ENCODE peak calls at places on chromosomes 3 and 15, in seven cellular contexts. U is naive thymus-derived CD4-positive, alpha-beta T cell; I is effector memory CD4-positive, alpha-beta T cell; F is lower lobe of right lung; Z is PC-3; V is ovary; B is A549. P is an unnamed sample.

GRCh38 chr3:197558000-197558399 is 2.2 kb upstream of the BDH1 start:
- DNase-seq in B (no peak), V (no peak), I (no peak), F (no peak), Z (no peak), U (no peak), P (no peak)

GRCh38 chr3:105327662-105328337 is 38.9 kb upstream of the ALCAM start:
- DNase-seq in F (no peak), I (no peak), U (no peak), B (no peak), Z (peak), V (no peak), P (no peak)

GRCh38 chr3:138348107-138348949 is at the start of gene MRAS:
- DNase-seq in Z (peak), I (no peak), F (peak), U (peak), V (peak), B (peak), P (peak)

GRCh38 chr3:8506611-8507061 is 5.0 kb downstream of the LMCD1 start:
- DNase-seq in F (no peak), I (no peak), B (no peak), U (no peak), Z (peak), V (no peak), P (peak)

GRCh38 chr3:136151219-136151618 is 44.9 kb downstream of the MSL2 start:
- DNase-seq in I (no peak), Z (no peak), F (no peak), V (no peak), B (no peak), U (no peak), P (no peak)

GRCh38 chr3:12421132-12421531 is 63.1 kb upstream of the TSEN2 start:
- DNase-seq in B (no peak), Z (no peak), U (no peak), V (no peak), F (no peak), I (no peak), P (no peak)

GRCh38 chr15:73991260-73991659 is 835 bp downstream of the STOML1 start:
- DNase-seq in Z (no peak), I (no peak), B (no peak), F (peak), U (no peak), V (peak), P (no peak)

GRCh38 chr3:124374583-124374982 is 355.7 kb upstream of the UMPS start:
- DNase-seq in F (no peak), Z (no peak), V (no peak), I (no peak), B (no peak), U (no peak), P (no peak)

GRCh38 chr3:25284249-25284648 is 143.8 kb upstream of the RARB start:
- DNase-seq in V (no peak), F (no peak), U (no peak), B (no peak), Z (peak), I (no peak), P (no peak)

GRCh38 chr3:125300416-125300815 is 74.7 kb downstream of the ZNF148 start:
- DNase-seq in F (no peak), V (no peak), B (no peak), I (no peak), U (no peak), Z (peak), P (no peak)

GRCh38 chr3:156793851-156794250 is 32.3 kb upstream of the LEKR1 start:
- DNase-seq in Z (no peak), V (no peak), F (no peak), U (no peak), I (no peak), B (no peak), P (no peak)

GRCh38 chr3:43581343-43581742 is 40.5 kb downstream of the ANO10 start:
- DNase-seq in U (no peak), I (no peak), Z (peak), V (no peak), B (no peak), F (no peak), P (no peak)

GRCh38 chr3:36501568-36502075 is 121.3 kb downstream of the STAC start:
- DNase-seq in Z (no peak), U (no peak), F (no peak), V (no peak), B (no peak), I (no peak), P (no peak)

GRCh38 chr3:40044487-40044886 is 235.1 kb downstream of the MYRIP start:
- DNase-seq in F (no peak), U (no peak), Z (no peak), V (no peak), B (no peak), I (no peak), P (no peak)

GRCh38 chr15:63133786-63134185 is 12.1 kb downstream of the LACTB start:
- DNase-seq in F (no peak), B (no peak), Z (peak), V (no peak), I (no peak), U (no peak), P (no peak)

GRCh38 chr3:35335703-35336102 is 303.6 kb upstream of the ARPP21 start:
- DNase-seq in B (no peak), U (no peak), I (no peak), F (no peak), V (no peak), Z (no peak), P (no peak)

GRCh38 chr3:67654832-67655152 is 380 bp upstream of the SUCLG2 start:
- DNase-seq in U (no peak), B (no peak), V (no peak), Z (peak), I (peak), F (no peak), P (no peak)

GRCh38 chr3:78728406-78729145 is 1039.2 kb downstream of the ROBO1 start:
- DNase-seq in I (no peak), Z (no peak), F (peak), V (peak), B (peak), U (no peak), P (peak)

GRCh38 chr15:38622317-38622716 is 57.7 kb upstream of the RASGRP1 start:
- DNase-seq in I (no peak), V (no peak), Z (no peak), U (no peak), F (no peak), B (no peak), P (no peak)

GRCh38 chr3:6394944-6395343 is 466.0 kb upstream of the GRM7 start:
- DNase-seq in I (no peak), V (no peak), Z (no peak), U (no peak), F (no peak), B (no peak), P (no peak)

GRCh38 chr3:147431746-147432145 is 22.6 kb downstream of the ZIC1 start:
- DNase-seq in I (no peak), Z (no peak), F (no peak), V (no peak), U (no peak), B (no peak), P (no peak)

GRCh38 chr3:143024351-143024960 is 23.1 kb downstream of the U2SURP start:
- DNase-seq in U (no peak), B (no peak), F (no peak), Z (no peak), V (no peak), I (no peak), P (no peak)

GRCh38 chr15:65213241-65213640 is 2.0 kb upstream of the CILP start:
- DNase-seq in F (no peak), V (no peak), U (no peak), Z (no peak), B (no peak), I (no peak), P (no peak)

GRCh38 chr3:62601238-62601856 is 228.0 kb upstream of the FEZF2 start:
- DNase-seq in F (no peak), Z (peak), U (no peak), B (no peak), V (no peak), I (no peak), P (peak)

GRCh38 chr15:40388941-40389823 is 6.7 kb downstream of the KNSTRN start:
- DNase-seq in U (no peak), I (no peak), B (no peak), Z (no peak), F (peak), V (no peak), P (peak)

GRCh38 chr15:80444680-80445251 is 40.6 kb downstream of the ARNT2 start:
- DNase-seq in B (no peak), I (no peak), Z (no peak), U (no peak), V (no peak), F (no peak), P (no peak)

GRCh38 chr3:106844638-106845037 is 532.6 kb upstream of the CCDC54 start:
- DNase-seq in V (no peak), U (no peak), B (no peak), F (no peak), I (no peak), Z (no peak), P (no peak)

GRCh38 chr3:42662813-42663535 is 9.5 kb downstream of the ZBTB47 start:
- DNase-seq in F (no peak), I (no peak), V (no peak), B (no peak), U (no peak), Z (no peak), P (no peak)

GRCh38 chr3:114389156-114389555 is 95.3 kb downstream of the TIGIT start:
- DNase-seq in V (no peak), I (no peak), B (no peak), F (no peak), U (no peak), Z (no peak), P (no peak)

GRCh38 chr3:15512173-15512572 is 9.3 kb downstream of the COLQ start:
- DNase-seq in U (no peak), F (peak), V (peak), B (no peak), I (no peak), Z (no peak), P (peak)

GRCh38 chr15:80760971-80761370 is 18.2 kb upstream of the CEMIP start:
- DNase-seq in V (no peak), I (no peak), B (no peak), F (no peak), U (no peak), Z (no peak), P (no peak)

GRCh38 chr3:132006605-132007204 is 28.1 kb downstream of the CPNE4 start:
- DNase-seq in Z (peak), U (no peak), V (no peak), F (peak), B (peak), I (no peak), P (peak)

GRCh38 chr3:155497930-155498647 is 204.6 kb upstream of the STRIT1 start:
- DNase-seq in V (no peak), U (no peak), B (peak), F (no peak), I (no peak), Z (peak), P (peak)

DNA sequence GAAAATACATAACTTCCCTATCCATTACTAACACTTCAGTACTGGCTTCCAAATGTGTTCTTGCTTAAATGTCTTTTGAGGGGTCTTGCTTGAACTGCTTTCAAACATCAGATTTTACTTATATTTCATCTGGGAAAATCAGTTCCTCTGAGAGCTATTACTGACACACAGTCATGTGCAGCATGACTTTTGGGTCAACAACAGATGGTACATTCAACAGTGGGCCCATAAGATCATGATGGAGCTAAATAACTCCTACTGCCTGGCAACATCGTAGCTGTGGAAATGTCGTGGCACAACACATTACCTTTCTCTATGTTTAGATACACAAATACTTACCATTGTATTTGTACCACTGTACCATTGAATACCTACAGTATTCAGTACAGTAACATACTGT is 43.8 kb downstream of the WWTR1 start:
- DNase-seq in Z (no peak), F (no peak), U (no peak), B (no peak), V (no peak), I (no peak), P (no peak)
- H3K4me3 ChIP-seq in Z (no peak), F (no peak), U (no peak), B (no peak), V (no peak), I (no peak), P (no peak)

GRCh38 chr3:141384575-141384974 is 16.3 kb downstream of the ZBTB38 start:
- DNase-seq in V (no peak), I (no peak), Z (no peak), U (no peak), B (no peak), F (no peak), P (no peak)

GRCh38 chr3:141386080-141386594 is 17.8 kb downstream of the ZBTB38 start:
- DNase-seq in U (no peak), F (no peak), Z (no peak), V (no peak), I (no peak), B (no peak), P (no peak)

GRCh38 chr3:141385386-141386079 is 17.2 kb downstream of the ZBTB38 start:
- DNase-seq in U (no peak), I (no peak), F (no peak), V (no peak), Z (no peak), B (no peak), P (no peak)

GRCh38 chr3:141387446-141388030 is 19.2 kb downstream of the ZBTB38 start:
- DNase-seq in B (no peak), V (no peak), U (no peak), F (no peak), I (no peak), Z (no peak), P (no peak)

DNA sequence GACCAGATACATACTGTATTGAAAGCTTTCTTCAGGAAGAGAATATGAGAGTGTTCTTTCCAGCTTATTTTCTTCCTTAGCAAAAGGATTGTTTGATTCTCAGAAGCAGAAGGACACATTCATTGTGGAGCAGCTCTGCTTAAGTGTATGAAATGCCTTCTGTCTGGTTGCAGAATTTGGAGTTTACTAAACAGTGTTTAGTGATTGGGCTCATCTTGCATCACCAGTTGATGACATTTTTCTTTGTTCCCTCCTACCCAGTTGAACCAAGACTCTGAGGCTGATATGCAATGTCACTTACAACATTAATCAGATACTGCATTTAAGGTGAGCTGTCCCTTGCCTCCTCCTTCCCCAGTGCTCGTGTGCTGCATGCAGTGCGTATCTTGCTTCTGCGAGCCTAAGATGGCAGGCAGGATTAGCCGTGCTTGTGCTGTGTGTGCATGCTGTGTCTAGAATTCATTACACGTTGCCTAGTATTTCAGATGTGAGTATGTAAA is 18.4 kb downstream of the ZBTB38 start:
- DNase-seq in B (no peak), V (no peak), F (no peak), Z (no peak), I (no peak), U (no peak), P (no peak)
- H3K27ac ChIP-seq in B (peak), V (peak), F (peak), Z (no peak), I (peak), U (no peak), P (no peak)

GRCh38 chr15:26771917-26772587 is 814 bp downstream of the GABRB3 start:
- DNase-seq in I (no peak), Z (no peak), F (no peak), U (no peak), B (peak), V (no peak), P (no peak)

GRCh38 chr15:26771168-26771916 is 1.5 kb downstream of the GABRB3 start:
- DNase-seq in U (no peak), Z (peak), V (no peak), B (no peak), F (no peak), I (no peak), P (no peak)

GRCh38 chr15:26772588-26773484 is at the start of gene GABRB3:
- DNase-seq in B (peak), Z (no peak), F (peak), I (no peak), U (no peak), V (peak), P (peak)

GRCh38 chr15:26773917-26774316 is 1.1 kb upstream of the GABRB3 start:
- DNase-seq in F (no peak), B (peak), Z (no peak), V (no peak), U (no peak), I (no peak), P (no peak)

GRCh38 chr15:26773485-26773877 is 615 bp upstream of the GABRB3 start:
- DNase-seq in V (no peak), B (peak), F (no peak), I (no peak), Z (no peak), U (no peak), P (peak)
- H3K4me3 ChIP-seq in V (peak), B (peak), F (peak), I (no peak), Z (no peak), U (no peak), P (peak)

GRCh38 chr15:66733976-66734375 is 31.9 kb downstream of the SMAD6 start:
- DNase-seq in B (no peak), V (peak), I (no peak), Z (no peak), F (no peak), U (no peak), P (no peak)
- H3K27ac ChIP-seq in B (peak), V (peak), I (no peak), Z (no peak), F (peak), U (no peak), P (no peak)

DNA sequence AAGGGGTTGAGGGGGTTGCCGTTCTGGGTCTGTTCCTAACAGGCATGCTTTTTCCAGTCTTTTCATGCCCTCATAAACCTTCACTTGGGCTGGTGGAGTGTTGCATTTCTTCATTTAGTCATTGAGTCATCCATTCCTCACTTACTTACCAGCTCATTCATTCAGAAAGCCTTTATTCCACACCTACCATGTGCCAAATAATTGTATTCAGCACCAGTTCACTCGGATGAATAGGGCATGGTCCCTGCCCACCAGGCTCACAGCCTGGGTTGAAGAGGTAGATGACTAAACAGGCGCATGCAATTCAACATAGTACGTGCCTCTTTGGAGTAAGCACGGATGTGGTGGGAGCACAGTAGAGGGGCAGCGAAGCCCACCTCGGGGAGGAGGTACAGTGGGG is 35.1 kb upstream of the THSD4 start:
- DNase-seq in U (no peak), I (no peak), V (no peak), Z (peak), F (no peak), B (no peak), P (no peak)
- H3K4me3 ChIP-seq in U (no peak), I (no peak), V (no peak), Z (peak), F (no peak), B (no peak), P (no peak)

DNA sequence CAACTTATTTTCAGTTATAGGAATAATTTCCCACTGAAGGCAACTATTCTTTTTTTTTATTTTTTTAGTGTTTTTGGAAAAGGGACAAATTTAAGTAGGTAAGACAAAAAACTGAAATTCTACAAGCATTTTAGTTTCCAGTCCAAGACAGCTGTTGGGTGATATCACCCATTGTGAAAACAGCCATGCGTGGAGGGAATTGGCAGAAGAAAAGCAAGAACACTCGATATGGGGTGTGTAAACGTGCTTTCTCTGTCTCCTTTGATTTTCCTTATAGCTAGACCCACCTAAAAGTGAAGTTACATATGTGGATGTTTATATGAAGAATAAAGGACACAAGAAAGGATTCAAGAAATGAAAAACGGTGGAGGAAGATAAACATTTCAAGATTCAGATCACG is 268.8 kb upstream of the ADAMTS9 start:
- DNase-seq in F (no peak), I (no peak), V (no peak), B (no peak), U (no peak), Z (no peak), P (peak)
- H3K27ac ChIP-seq in F (no peak), I (no peak), V (no peak), B (no peak), U (no peak), Z (no peak), P (peak)

GRCh38 chr15:31331389-31331788 is 4.8 kb downstream of the KLF13 start:
- DNase-seq in U (no peak), Z (no peak), B (no peak), I (no peak), F (no peak), V (no peak), P (no peak)

GRCh38 chr15:31328999-31329639 is 2.5 kb downstream of the KLF13 start:
- DNase-seq in F (peak), B (no peak), Z (peak), I (no peak), U (no peak), V (peak), P (no peak)

GRCh38 chr15:31329640-31330010 is 3.0 kb downstream of the KLF13 start:
- DNase-seq in U (no peak), I (no peak), Z (no peak), B (no peak), V (no peak), F (peak), P (no peak)

GRCh38 chr15:31330836-31331235 is 4.2 kb downstream of the KLF13 start:
- DNase-seq in U (no peak), Z (no peak), V (no peak), I (no peak), F (peak), B (no peak), P (no peak)

DNA sequence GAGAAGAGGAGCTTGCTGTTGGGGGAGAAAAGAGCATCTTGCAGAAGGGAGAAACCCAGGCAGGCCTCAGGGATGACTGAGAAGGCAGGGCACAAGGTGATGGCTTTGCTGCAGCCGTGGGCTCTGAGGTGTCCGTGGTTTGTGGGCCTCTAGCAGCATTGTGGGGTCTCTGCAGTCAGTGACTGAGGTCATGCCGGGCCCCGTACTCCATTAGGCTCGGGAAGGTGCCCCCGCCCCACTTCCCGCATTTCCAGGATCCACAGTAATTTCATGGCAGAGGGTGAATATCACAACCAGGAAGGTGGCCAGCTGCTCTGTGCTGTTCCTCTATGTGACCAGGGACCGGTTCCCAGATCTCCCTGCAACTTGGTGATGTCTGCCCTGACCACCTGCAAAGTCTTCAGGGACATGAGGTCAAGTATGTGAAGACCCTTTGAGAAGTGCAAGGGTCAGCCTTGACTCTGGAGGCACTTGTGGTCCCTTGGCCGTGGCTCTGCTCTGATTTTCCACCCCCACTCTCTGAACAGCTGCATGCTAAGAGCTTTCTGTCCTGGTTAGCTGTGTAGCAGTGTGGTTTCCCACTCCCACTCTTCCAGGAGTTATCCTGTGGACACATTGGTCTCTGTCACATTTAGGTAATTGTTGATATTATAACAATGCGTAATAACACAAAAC is 3.6 kb downstream of the KLF13 start:
- DNase-seq in B (no peak), U (no peak), Z (no peak), I (no peak), F (no peak), V (no peak), P (peak)
- H3K4me3 ChIP-seq in B (no peak), U (peak), Z (no peak), I (peak), F (peak), V (no peak), P (no peak)

P was measured in SJCRH30.